ENCODE peak calls at places on chromosomes 4 and X, in four cellular contexts. C, G, E and Z are unnamed samples.

GRCh38 chr4:169244210-169244609 is 26.5 kb downstream of the SH3RF1 start:
- DNase-seq in C (peak; percentile 38), G (no peak), E (no peak), Z (no peak)

GRCh38 chr4:105061136-105061696 is 85.5 kb upstream of the TET2 start:
- DNase-seq in C (peak; percentile 15), G (no peak), E (no peak), Z (peak; percentile 55)

GRCh38 chrX:133849676-133850075 is 135.7 kb downstream of the GPC3 start:
- DNase-seq in C (peak; percentile 22), G (no peak), E (no peak), Z (no peak)

GRCh38 chr4:83125738-83126141 is 11.2 kb upstream of the PLAC8 start:
- DNase-seq in C (no peak), G (no peak), E (peak; percentile 78), Z (no peak)

GRCh38 chrX:97529801-97530200 is 646.1 kb downstream of the RPA4 start:
- DNase-seq in C (peak; percentile 7), G (no peak), E (no peak), Z (no peak)

GRCh38 chr4:154491341-154491679 is 289 bp downstream of the DCHS2 start:
- DNase-seq in C (peak; percentile 15), G (no peak), E (no peak), Z (no peak)

GRCh38 chrX:42783456-42783855 is 5.5 kb upstream of the PPP1R2C start:
- DNase-seq in C (no peak), G (no peak), E (no peak), Z (no peak)

GRCh38 chr4:42282081-42282901 is 115.0 kb upstream of the SHISA3 start:
- DNase-seq in C (peak; percentile 74), G (peak; percentile 3), E (no peak), Z (peak; percentile 31)

GRCh38 chr4:17552427-17552826 is 24.6 kb upstream of the LAP3 start:
- DNase-seq in C (no peak), G (no peak), E (no peak), Z (no peak)

GRCh38 chr4:18675586-18675985 is 654.0 kb upstream of the LCORL start:
- DNase-seq in C (no peak), G (no peak), E (no peak), Z (no peak)

DNA sequence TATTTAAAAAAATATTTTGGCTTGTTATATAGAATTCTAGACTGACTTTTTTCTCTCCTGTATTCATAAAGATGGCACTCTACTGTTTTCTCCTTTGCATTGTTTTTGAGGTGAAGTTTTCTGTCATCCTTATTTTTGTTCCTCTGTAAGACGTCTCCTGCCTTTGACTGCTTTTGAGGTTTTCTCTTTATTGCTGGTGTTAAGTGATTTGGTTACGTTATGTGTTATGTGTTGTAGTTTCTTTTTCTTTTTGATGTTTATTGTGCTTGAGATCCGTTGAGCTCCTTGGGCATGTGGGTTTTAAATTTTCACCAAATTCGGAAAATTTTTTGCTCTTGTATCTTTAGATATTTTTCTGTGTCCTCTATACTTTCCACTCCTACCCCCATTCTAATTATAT is 50.0 kb downstream of the KDM6A start:
- DNase-seq in C (no peak), G (no peak), E (no peak), Z (no peak)
- TF ChIP-seq CTCF in C (no peak), G (no peak), E (no peak), Z (no peak)

DNA sequence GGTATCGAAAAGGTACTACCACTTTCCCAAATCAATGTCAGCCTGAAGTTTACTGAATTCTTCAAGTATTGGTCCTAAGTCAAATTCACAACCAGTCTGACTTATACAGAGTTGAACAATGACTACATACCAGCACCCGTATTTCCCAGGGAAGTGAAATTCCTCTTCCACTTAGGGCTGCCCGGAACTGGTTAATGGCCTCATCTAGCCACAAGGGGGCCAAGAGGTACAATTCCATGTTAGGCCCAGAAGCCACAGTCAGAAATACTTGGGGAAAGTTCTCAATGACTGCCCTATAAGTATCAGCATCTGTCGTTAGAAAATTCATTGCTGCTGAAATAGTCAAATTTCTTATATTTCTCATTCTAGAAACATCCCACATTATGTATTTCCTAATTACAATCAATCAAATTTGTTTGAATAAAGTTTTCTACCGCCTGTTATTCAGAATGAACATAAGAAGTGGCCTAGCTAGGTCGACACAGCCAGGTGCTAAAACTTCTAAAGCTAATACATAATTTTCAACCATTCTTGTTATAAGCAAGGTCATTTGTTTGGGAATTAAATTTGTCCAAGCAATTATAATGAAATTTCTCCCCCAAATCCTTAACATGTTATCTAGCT is 5.6 kb upstream of the PCDH7 start:
- DNase-seq in C (peak; percentile 55), G (no peak), E (no peak), Z (no peak)
- TF ChIP-seq CTCF in C (peak; percentile 86), G (peak; percentile 72), E (no peak), Z (peak; percentile 84)

GRCh38 chrX:45711231-45711630 is 510.6 kb upstream of the DIPK2B start:
- DNase-seq in C (peak; percentile 76), G (no peak), E (no peak), Z (no peak)
- TF ChIP-seq CTCF in C (no peak), G (no peak), E (no peak), Z (no peak)

GRCh38 chrX:40300286-40300890 is 202.6 kb upstream of the BCOR start:
- DNase-seq in C (no peak), G (no peak), E (no peak), Z (no peak)

GRCh38 chrX:40298569-40298968 is 200.8 kb upstream of the BCOR start:
- DNase-seq in C (no peak), G (no peak), E (no peak), Z (no peak)

GRCh38 chrX:40297949-40298539 is 200.3 kb upstream of the BCOR start:
- DNase-seq in C (no peak), G (no peak), E (no peak), Z (no peak)

GRCh38 chrX:40299502-40300118 is 201.9 kb upstream of the BCOR start:
- DNase-seq in C (no peak), G (no peak), E (no peak), Z (no peak)

GRCh38 chrX:40299028-40299479 is 201.3 kb upstream of the BCOR start:
- DNase-seq in C (no peak), G (no peak), E (no peak), Z (no peak)
- TF ChIP-seq CTCF in C (no peak), G (peak; percentile 15), E (no peak), Z (peak; percentile 17)

GRCh38 chrX:3963980-3964379 is 250.5 kb upstream of the PRKX start:
- DNase-seq in C (no peak), G (no peak), E (no peak), Z (no peak)

GRCh38 chrX:3960952-3961351 is 247.5 kb upstream of the PRKX start:
- DNase-seq in C (no peak), G (no peak), E (no peak), Z (no peak)

DNA sequence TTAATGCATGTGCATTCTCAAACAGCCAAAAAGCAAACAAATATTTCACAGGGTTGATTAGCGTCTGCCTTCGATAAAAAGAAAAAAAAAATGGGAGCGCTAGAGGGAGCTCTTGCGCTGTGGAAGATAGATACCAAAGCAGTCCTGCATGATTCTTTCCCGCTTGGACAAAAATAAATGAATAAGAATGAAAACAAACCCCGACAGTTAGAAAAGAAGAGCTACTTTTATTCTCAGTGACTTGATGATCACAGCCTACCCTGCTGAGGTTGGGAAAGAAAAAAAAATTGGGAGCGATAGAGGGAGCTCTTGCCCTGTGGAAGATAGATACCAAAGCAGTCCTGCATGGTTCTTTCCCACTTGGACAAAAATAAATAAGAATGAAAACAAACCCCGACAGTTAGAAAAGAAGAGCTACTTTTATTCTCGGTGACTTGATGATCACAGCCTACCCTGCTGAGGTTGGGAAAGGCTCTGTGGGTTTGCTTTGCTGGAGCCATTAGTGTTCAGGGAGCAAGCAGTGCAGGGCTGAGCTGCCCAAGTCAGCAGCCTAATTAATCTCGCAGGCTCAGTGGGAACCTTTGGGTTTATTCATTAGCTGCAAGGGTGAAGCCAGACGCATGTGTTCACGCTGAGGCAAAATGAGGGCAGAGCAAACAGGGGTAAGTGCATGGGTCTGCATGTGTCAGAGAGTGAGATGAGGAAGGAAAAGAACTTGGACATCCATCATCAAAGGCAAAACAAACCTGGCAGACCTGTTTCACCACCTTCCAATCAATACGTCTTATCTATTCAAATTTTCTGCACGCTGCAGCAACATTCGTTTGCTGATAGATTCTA is 249.3 kb upstream of the PRKX start:
- DNase-seq in C (peak; percentile 22), G (no peak), E (no peak), Z (no peak)
- TF ChIP-seq CTCF in C (peak; percentile 50), G (peak; percentile 3), E (no peak), Z (peak; percentile 69)

DNA sequence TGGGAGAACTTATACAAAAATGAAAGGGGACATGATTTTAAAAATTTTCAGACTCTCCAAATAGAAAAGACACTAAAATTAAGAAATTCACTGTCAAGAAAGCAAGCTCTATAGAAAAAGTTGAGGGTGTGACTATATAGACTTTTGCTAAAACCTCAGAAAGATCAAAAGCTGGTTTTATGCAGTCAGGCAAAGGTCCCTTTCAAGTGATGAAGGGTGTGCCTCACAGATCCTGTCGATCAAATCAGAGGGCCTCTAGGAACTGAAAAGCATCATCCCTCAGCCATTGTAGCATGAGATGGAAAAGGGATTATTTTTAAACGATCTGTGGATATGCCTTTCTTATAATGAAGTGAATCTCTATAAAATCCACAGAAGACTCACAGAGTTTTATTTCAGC is 116.5 kb downstream of the FAM13A start:
- DNase-seq in C (no peak), G (no peak), E (no peak), Z (no peak)
- TF ChIP-seq CTCF in C (no peak), G (no peak), E (no peak), Z (no peak)

GRCh38 chr4:118012142-118012541 is 22.1 kb upstream of the NDST3 start:
- DNase-seq in C (no peak), G (no peak), E (no peak), Z (no peak)
- TF ChIP-seq CTCF in C (peak; percentile 8), G (no peak), E (no peak), Z (peak; percentile 26)